ENCODE peak calls at places on chromosome 18, in five cellular contexts. I is H1, O is HepG2, W is K562, S is GM12878. Y is an unnamed sample.

GRCh38 chr18:10089881-10090280 is 176.1 kb downstream of the VAPA start:
- DNase-seq in I (no peak), O (no peak), W (no peak), S (no peak), Y (no peak)

GRCh38 chr18:23578067-23578705 is 8.1 kb downstream of the NPC1 start:
- DNase-seq in I (no peak), O (no peak), W (no peak), S (no peak), Y (no peak)

GRCh38 chr18:44098551-44099098 is 582.1 kb upstream of the SETBP1 start:
- DNase-seq in I (peak), O (no peak), W (no peak), S (no peak), Y (no peak)

GRCh38 chr18:24086082-24086481 is 52.8 kb upstream of the CABYR start:
- DNase-seq in I (no peak), O (no peak), W (no peak), S (no peak), Y (no peak)

GRCh38 chr18:2881490-2882195 is 34.8 kb downstream of the EMILIN2 start:
- DNase-seq in I (no peak), O (no peak), W (no peak), S (no peak), Y (no peak)

GRCh38 chr18:50909261-50909660 is 30.3 kb downstream of the ME2 start:
- DNase-seq in I (no peak), O (no peak), W (no peak), S (no peak), Y (no peak)

GRCh38 chr18:55319517-55319905 is 268.5 kb downstream of the TCF4 start:
- DNase-seq in I (no peak), O (no peak), W (no peak), S (no peak), Y (no peak)

GRCh38 chr18:46622999-46623398 is 34.0 kb downstream of the LOXHD1 start:
- DNase-seq in I (no peak), O (no peak), W (peak), S (peak), Y (peak)

GRCh38 chr18:36492604-36493329 is 195.3 kb downstream of the FHOD3 start:
- DNase-seq in I (no peak), O (no peak), W (no peak), S (no peak), Y (no peak)

GRCh38 chr18:36493349-36494281 is 196.1 kb downstream of the FHOD3 start:
- DNase-seq in I (no peak), O (peak), W (no peak), S (no peak), Y (no peak)

GRCh38 chr18:11500153-11501122 is 109.0 kb upstream of the SLC35G4 start:
- DNase-seq in I (no peak), O (peak), W (peak), S (peak), Y (no peak)

GRCh38 chr18:2914185-2914584 is 67.4 kb downstream of the EMILIN2 start:
- DNase-seq in I (no peak), O (no peak), W (no peak), S (no peak), Y (no peak)

GRCh38 chr18:59537581-59537980 is 159.6 kb downstream of the CCBE1 start:
- DNase-seq in I (no peak), O (no peak), W (no peak), S (no peak), Y (no peak)

GRCh38 chr18:49851624-49852023 is 38.3 kb upstream of the ACAA2 start:
- DNase-seq in I (no peak), O (no peak), W (no peak), S (no peak), Y (no peak)

GRCh38 chr18:29749699-29750098 is 1292.8 kb downstream of the DSC3 start:
- DNase-seq in I (no peak), O (no peak), W (no peak), S (no peak), Y (no peak)

GRCh38 chr18:57744211-57744694 is 58.9 kb downstream of the ATP8B1 start:
- DNase-seq in I (no peak), O (no peak), W (no peak), S (no peak), Y (no peak)

GRCh38 chr18:55988537-55988936 is 400.5 kb upstream of the TCF4 start:
- DNase-seq in I (no peak), O (no peak), W (no peak), S (no peak), Y (no peak)

GRCh38 chr18:2905802-2906521 is 59.2 kb downstream of the EMILIN2 start:
- DNase-seq in I (peak), O (peak), W (no peak), S (no peak), Y (peak)

GRCh38 chr18:41058351-41059125 is 896.5 kb upstream of the PIK3C3 start:
- DNase-seq in I (no peak), O (no peak), W (no peak), S (no peak), Y (peak)

GRCh38 chr18:57630759-57631660 is 9.4 kb upstream of the NARS1 start:
- DNase-seq in I (no peak), O (no peak), W (no peak), S (peak), Y (no peak)

GRCh38 chr18:54232485-54233227 is 8.2 kb upstream of the MBD2 start:
- DNase-seq in I (no peak), O (no peak), W (no peak), S (no peak), Y (no peak)

GRCh38 chr18:51614967-51615571 is 417.6 kb upstream of the MEX3C start:
- DNase-seq in I (no peak), O (no peak), W (no peak), S (no peak), Y (no peak)

GRCh38 chr18:74766233-74766632 is 168.6 kb downstream of the ZNF407 start:
- DNase-seq in I (no peak), O (no peak), W (no peak), S (no peak), Y (no peak)

GRCh38 chr18:29164020-29164706 is 987.2 kb upstream of the CDH2 start:
- DNase-seq in I (no peak), O (peak), W (no peak), S (no peak), Y (no peak)

GRCh38 chr18:46623541-46623940 is 33.5 kb downstream of the LOXHD1 start:
- DNase-seq in I (peak), O (no peak), W (no peak), S (no peak), Y (peak)

GRCh38 chr18:36312806-36313395 is 15.4 kb downstream of the FHOD3 start:
- DNase-seq in I (no peak), O (no peak), W (no peak), S (no peak), Y (no peak)

GRCh38 chr18:51399491-51400122 is 202.1 kb upstream of the MEX3C start:
- DNase-seq in I (no peak), O (no peak), W (no peak), S (no peak), Y (no peak)

GRCh38 chr18:48955528-48956261 is 4.9 kb upstream of the SMAD7 start:
- DNase-seq in I (no peak), O (no peak), W (peak), S (no peak), Y (no peak)

GRCh38 chr18:76955529-76956170 is 133.3 kb downstream of the ZNF236 start:
- DNase-seq in I (no peak), O (no peak), W (no peak), S (no peak), Y (no peak)

GRCh38 chr18:2982452-2983172 is 30.3 kb downstream of the LPIN2 start:
- DNase-seq in I (no peak), O (peak), W (no peak), S (no peak), Y (no peak)

GRCh38 chr18:79275461-79275860 is 120.3 kb upstream of the NFATC1 start:
- DNase-seq in I (no peak), O (no peak), W (no peak), S (no peak), Y (no peak)

GRCh38 chr18:54792079-54792478 is 36.2 kb upstream of the RAB27B start:
- DNase-seq in I (no peak), O (no peak), W (no peak), S (no peak), Y (no peak)

GRCh38 chr18:25494888-25495287 is 142.9 kb upstream of the ZNF521 start:
- DNase-seq in I (no peak), O (no peak), W (no peak), S (no peak), Y (no peak)

GRCh38 chr18:79848579-79849327 is 51.0 kb downstream of the KCNG2 start:
- DNase-seq in I (peak), O (no peak), W (no peak), S (no peak), Y (peak)

GRCh38 chr18:3886575-3887322 is 436.8 kb downstream of the TGIF1 start:
- DNase-seq in I (no peak), O (no peak), W (no peak), S (no peak), Y (no peak)

GRCh38 chr18:27713037-27713726 is 463.7 kb downstream of the CDH2 start:
- DNase-seq in I (no peak), O (no peak), W (no peak), S (no peak), Y (no peak)

GRCh38 chr18:76494181-76494540 is 881 bp downstream of the ZNF516 start:
- DNase-seq in I (no peak), O (peak), W (no peak), S (no peak), Y (peak)

GRCh38 chr18:22033085-22033484 is 136.3 kb upstream of the GATA6 start:
- DNase-seq in I (no peak), O (no peak), W (no peak), S (no peak), Y (no peak)

GRCh38 chr18:22032392-22032961 is 136.9 kb upstream of the GATA6 start:
- DNase-seq in I (no peak), O (peak), W (no peak), S (peak), Y (no peak)

GRCh38 chr18:22031581-22031980 is 137.8 kb upstream of the GATA6 start:
- DNase-seq in I (no peak), O (no peak), W (no peak), S (no peak), Y (no peak)

DNA sequence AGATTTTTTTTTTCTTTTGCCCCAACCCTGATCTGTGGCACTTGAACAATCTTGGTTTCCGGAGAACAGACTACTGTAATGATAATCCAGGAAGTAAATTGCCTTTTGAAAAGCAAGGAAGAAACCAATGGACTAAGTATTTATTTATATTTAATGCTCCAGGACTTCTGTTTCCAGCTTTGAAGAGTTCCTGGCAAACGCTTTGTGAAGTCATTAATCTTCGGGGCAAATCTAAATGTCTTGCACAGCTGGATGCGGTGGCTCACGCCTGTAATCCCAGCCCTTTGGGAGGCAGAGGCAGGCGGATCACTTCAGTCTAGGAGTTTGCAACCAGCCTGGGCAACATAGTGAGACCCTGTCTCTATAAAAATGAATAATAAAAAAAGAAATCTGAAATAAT is 135.1 kb upstream of the GATA6 start:
- DNase-seq in I (no peak), O (no peak), W (no peak), S (no peak), Y (no peak)
- TF ChIP-seq RFX5 in I (no peak), O (no peak), W (no peak), S (no peak), Y (no peak)

DNA sequence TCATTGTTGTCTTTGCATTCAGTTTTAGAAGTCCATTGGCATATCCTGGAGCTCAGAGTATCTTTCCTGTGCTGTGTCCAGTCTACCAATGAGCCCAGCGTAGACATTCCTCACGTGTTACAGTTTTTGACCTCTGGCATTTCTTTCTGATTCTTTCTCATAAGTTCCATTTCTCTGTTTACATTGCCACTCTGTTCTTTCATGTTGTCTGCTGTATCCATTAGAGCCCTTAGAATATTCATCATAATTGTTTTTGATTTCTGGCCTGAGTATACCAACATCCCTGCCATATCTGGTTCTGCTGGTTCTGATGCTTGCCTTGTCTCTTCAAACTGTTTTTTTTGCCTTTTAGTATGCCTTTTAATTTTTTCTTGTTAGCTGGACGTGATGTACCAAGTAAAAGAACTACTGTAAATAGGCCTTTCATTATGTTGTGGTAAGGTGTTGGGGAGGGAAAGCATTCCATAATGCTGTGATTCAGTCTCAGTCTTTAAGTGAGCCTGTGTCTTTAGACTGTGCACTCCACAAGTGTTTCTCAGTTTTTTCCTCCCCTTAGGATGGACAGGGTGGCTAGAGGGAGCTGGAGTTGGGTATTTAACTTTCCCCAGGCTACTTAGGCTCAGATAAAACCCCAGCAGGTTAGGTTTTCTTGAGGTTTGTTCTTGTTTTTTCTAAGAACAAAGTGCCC is 35.6 kb downstream of the CEP192 start:
- DNase-seq in I (no peak), O (no peak), W (no peak), S (no peak), Y (no peak)
- TF ChIP-seq JUND in I (no peak), O (no peak), W (no peak), S (no peak), Y (no peak)

DNA sequence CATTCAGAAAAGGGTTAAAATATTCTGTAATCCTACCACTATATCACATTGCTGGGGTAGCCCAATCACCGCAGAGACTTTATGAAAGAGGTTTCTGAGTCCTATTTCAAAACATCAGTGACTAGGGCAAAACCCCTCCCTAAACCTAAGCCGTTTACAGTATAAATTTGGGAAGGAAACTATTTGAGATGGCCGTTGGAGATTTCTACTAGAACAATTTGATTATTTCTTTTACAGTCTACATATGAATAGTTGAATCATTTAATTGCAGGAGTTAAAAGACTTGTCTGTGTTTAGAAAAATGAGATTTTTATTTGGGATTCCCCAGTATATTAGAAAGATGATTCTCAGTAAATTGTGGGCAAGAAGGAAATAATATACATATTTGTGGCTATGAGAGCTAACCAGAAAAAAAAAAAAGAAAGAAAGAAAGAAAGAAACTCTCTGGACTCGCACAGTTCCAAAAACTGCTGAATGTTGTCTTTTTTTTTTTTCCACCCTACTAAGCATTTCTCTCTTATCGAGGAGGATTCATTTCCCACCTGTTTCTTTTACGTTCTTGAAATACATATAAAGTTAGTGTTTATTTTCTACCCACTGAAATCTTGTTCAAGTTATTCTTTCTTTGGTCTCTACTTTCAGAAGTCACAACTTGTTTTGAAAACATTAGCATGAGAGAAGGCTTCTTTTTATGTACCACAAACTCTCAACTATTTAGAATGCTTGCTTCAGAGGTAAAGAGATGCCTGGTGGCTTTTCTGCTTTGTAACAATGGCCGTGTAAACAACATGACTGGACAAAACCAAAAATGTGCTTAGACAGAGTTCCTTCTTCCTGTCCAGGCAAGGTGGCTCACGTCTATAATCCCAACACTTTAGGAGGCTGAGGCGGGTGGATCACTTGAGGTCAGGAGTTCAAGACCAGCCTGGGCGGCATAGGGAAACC is 65.9 kb downstream of the BCL2 start:
- DNase-seq in I (no peak), O (no peak), W (no peak), S (no peak), Y (no peak)
- TF ChIP-seq CHD2 in I (no peak), O (no peak), W (no peak), S (no peak), Y (no peak)

GRCh38 chr18:45121146-45121545 is 440.5 kb downstream of the SETBP1 start:
- DNase-seq in I (no peak), O (no peak), W (no peak), S (no peak), Y (no peak)
- TF ChIP-seq RFX5 in I (no peak), O (no peak), W (no peak), S (no peak), Y (no peak)